ENCODE peak calls at places on chromosomes 7 and 10, in five cellular contexts. N is endothelial cell, A is progenitor cell of endocrine pancreas, Z is transverse colon, J is HL-60. H is an unnamed sample.

GRCh38 chr7:140273417-140273816 is 96.6 kb upstream of the KDM7A start:
- DNase-seq in A (no peak), N (no peak), J (no peak), Z (no peak), H (no peak)

GRCh38 chr7:68147621-68148238 is 1151.1 kb downstream of the TYW1 start:
- DNase-seq in N (no peak), Z (no peak), A (no peak), J (no peak), H (no peak)

GRCh38 chr7:37433166-37433565 is 15.5 kb downstream of the ELMO1 start:
- DNase-seq in Z (no peak), A (no peak), N (no peak), J (no peak), H (no peak)

GRCh38 chr10:63976538-63976937 is 455.3 kb downstream of the REEP3 start:
- DNase-seq in N (peak; percentile 73), Z (peak; percentile 33), J (no peak), A (peak; percentile 49), H (no peak)

GRCh38 chr10:132634241-132634946 is 96.8 kb downstream of the INPP5A start:
- DNase-seq in J (no peak), A (no peak), N (no peak), Z (peak; percentile 69), H (no peak)

GRCh38 chr10:16195178-16195769 is 241.5 kb upstream of the PTER start:
- DNase-seq in Z (no peak), A (no peak), J (no peak), N (no peak), H (no peak)

GRCh38 chr7:41825927-41826480 is 123.1 kb upstream of the INHBA start:
- DNase-seq in Z (no peak), A (no peak), J (no peak), N (no peak), H (no peak)

GRCh38 chr10:12221323-12222298 is 25.6 kb downstream of the CDC123 start:
- DNase-seq in J (no peak), Z (no peak), A (no peak), N (no peak), H (no peak)

GRCh38 chr10:4587466-4587865 is 238.5 kb upstream of the AKR1E2 start:
- DNase-seq in J (no peak), N (no peak), Z (no peak), A (no peak), H (no peak)

GRCh38 chr7:51035696-51036095 is 253.0 kb upstream of the GRB10 start:
- DNase-seq in A (no peak), J (no peak), N (no peak), Z (no peak), H (no peak)

GRCh38 chr7:44063894-44064651 is 1.3 kb downstream of the PGAM2 start:
- DNase-seq in A (no peak), Z (peak; percentile 8), J (no peak), N (no peak), H (no peak)

GRCh38 chr7:114715907-114716306 is 206.0 kb upstream of the MDFIC start:
- DNase-seq in J (no peak), A (no peak), Z (no peak), N (no peak), H (no peak)

GRCh38 chr10:78389419-78389818 is 355.8 kb downstream of the RPS24 start:
- DNase-seq in N (no peak), Z (no peak), A (no peak), J (no peak), H (no peak)

GRCh38 chr7:11485626-11486025 is 346.4 kb downstream of the THSD7A start:
- DNase-seq in A (no peak), J (no peak), Z (no peak), N (no peak), H (no peak)

GRCh38 chr10:116728526-116729096 is 13.8 kb downstream of the HSPA12A start:
- DNase-seq in J (no peak), Z (no peak), N (no peak), A (no peak), H (no peak)

GRCh38 chr7:129998446-129998845 is 45.7 kb upstream of the UBE2H start:
- DNase-seq in A (no peak), N (no peak), Z (no peak), J (no peak), H (no peak)

GRCh38 chr10:122417667-122418066 is 36.8 kb upstream of the ARMS2 start:
- DNase-seq in A (no peak), N (no peak), J (no peak), Z (no peak), H (no peak)

GRCh38 chr7:47444376-47445098 is 137.4 kb downstream of the TNS3 start:
- DNase-seq in Z (peak; percentile 38), N (no peak), A (no peak), J (no peak), H (no peak)
- TF ChIP-seq CTCF in Z (peak; percentile 56), N (peak; percentile 56), A (peak; percentile 66), J (peak; percentile 27), H (no peak)

GRCh38 chr10:106175760-106176377 is 988.6 kb downstream of the SORCS1 start:
- DNase-seq in Z (no peak), A (no peak), J (no peak), N (no peak), H (no peak)
- TF ChIP-seq CTCF in Z (peak; percentile 32), A (peak; percentile 76), J (no peak), N (peak; percentile 53), H (no peak)

GRCh38 chr7:3210531-3210930 is 90.5 kb upstream of the SDK1 start:
- DNase-seq in N (no peak), Z (no peak), J (no peak), A (no peak), H (peak; percentile 9)
- TF ChIP-seq CTCF in N (no peak), Z (no peak), J (no peak), A (no peak), H (no peak)

DNA sequence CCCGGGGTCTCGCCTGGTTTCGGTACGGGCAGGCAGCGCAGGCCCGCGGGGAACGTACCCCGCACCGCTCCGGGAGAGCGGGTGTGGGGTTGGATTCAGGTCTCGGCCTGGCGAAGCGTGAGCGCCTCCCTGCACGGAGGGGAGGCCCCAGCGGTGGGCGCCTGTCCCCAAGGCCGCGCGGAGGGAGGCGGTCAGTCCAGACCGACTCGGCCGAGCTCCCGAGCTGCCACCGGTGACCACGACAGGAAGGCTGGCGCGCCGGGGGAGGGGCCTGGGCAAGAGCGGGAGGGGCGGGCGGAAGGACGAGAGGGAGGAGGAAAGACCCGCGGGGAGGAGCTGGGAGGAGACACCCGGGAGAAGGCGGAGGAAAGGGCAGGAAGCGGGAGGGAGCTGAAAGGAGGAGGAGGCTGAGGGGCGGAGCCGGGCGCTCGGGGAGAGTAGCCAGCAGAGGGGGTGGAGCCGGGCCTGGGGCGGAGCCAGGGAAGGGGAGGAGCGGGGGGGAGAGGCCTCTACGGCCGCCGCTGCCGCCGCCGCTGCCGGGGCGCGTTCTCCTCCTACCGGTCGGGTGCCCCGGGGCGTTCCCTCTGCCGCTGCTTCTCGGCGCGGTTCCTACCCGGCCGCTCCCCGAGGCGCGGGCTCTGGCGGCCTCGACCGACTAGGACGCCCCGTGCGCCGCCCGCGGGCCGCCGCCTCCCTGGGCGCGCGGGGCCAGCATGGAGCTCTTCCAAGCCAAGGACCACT is at the start of gene INPP5F:
- DNase-seq in A (peak; percentile 99), Z (peak; percentile 100), J (peak; percentile 94), N (peak; percentile 99), H (peak; percentile 91)
- TF ChIP-seq CTCF in A (peak; percentile 36), Z (no peak), J (no peak), N (no peak), H (peak; percentile 17)

GRCh38 chr10:97445722-97446639 is at the start of the genes EXOSC1 and ZDHHC16:
- DNase-seq in J (peak; percentile 91), N (peak; percentile 86), A (peak; percentile 76), Z (peak; percentile 93), H (peak; percentile 80)
- TF ChIP-seq CTCF in J (no peak), N (no peak), A (no peak), Z (no peak), H (no peak)

GRCh38 chr7:143901360-143901709 is 641 bp downstream of the TCAF1 start:
- DNase-seq in N (no peak), J (no peak), Z (peak; percentile 33), A (peak; percentile 30), H (peak; percentile 21)

GRCh38 chr7:143898810-143899209 is 3.2 kb downstream of the TCAF1 start:
- DNase-seq in N (no peak), A (no peak), J (no peak), Z (no peak), H (no peak)

GRCh38 chr7:143906176-143906575 is 4.2 kb upstream of the TCAF1 start:
- DNase-seq in Z (no peak), J (no peak), N (no peak), A (no peak), H (no peak)

GRCh38 chr7:143900230-143900766 is 1.7 kb downstream of the TCAF1 start:
- DNase-seq in N (no peak), Z (no peak), J (no peak), A (no peak), H (no peak)

DNA sequence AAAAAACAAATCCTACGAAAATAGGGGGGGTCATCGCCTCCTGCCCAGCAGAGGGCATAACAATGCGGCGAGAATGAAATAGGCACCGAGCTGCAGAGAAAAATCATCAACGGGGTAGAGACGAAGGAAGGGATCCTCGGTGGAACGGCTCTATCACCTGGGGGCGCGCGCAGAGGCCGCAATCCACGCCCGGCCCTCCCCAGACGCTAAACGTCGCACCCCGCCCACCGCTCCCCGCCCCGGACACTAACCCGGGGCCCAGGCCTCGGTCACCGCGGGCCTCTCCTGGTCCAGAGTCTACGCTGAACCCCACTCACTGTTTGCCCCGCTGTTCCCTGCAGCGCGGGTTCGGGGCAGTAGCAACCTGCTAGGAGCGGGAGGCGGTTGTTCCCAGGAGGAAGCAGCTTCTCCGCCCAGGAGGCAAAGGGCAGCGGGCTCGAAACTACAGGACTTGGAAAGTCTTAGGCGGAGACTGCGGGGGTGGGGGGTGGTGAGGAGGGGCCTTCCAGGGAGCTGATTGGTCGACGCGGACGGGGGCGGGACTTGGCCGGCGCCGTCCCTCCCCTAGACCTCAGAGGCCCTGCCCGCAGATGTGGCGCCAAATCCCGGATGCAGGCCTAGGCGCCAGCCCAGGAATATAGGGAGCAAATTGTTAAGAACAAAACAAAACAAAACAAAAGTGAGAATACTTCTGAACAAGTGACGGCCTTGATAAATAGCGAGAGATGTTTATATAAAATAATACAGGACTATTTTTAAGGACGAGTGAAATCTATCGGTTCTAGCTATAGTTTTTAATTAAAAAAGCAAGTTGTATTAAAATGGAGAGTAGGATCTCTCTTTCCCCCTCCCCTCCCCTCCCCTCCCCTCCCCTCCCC is at the start of gene TCAF1:
- DNase-seq in Z (peak; percentile 97), N (peak; percentile 93), A (peak; percentile 88), J (peak; percentile 54), H (peak; percentile 85)
- TF ChIP-seq CTCF in Z (peak; percentile 8), N (peak; percentile 15), A (peak; percentile 49), J (no peak), H (peak; percentile 26)